ENCODE peak calls at places on chromosome 11, in seven cellular contexts. N is neural progenitor cell, U is hepatocyte, M is astrocyte, O is fibroblast of lung, D is endothelial cell of umbilical vein, E is GM12878. Y is an unnamed sample.

GRCh38 chr11:11265320-11265719 is 87.7 kb downstream of the CSNK2A3 start:
- DNase-seq in N (no peak), U (no peak), M (no peak), O (no peak), D (no peak), E (no peak), Y (no peak)

GRCh38 chr11:60863550-60864521 is 3.5 kb upstream of the ZP1 start:
- DNase-seq in N (no peak), U (no peak), M (no peak), O (no peak), D (no peak), E (no peak), Y (no peak)

GRCh38 chr11:35590412-35590811 is 27.8 kb upstream of the FJX1 start:
- DNase-seq in N (no peak), U (no peak), M (no peak), O (no peak), D (no peak), E (no peak), Y (no peak)

GRCh38 chr11:35771722-35772121 is 109.1 kb downstream of the TRIM44 start:
- DNase-seq in N (no peak), U (no peak), M (no peak), O (no peak), D (no peak), E (no peak), Y (no peak)

GRCh38 chr11:77202941-77203900 is 75.2 kb downstream of the MYO7A start:
- DNase-seq in N (no peak), U (no peak), M (no peak), O (no peak), D (no peak), E (no peak), Y (no peak)

GRCh38 chr11:2305862-2306823 is 4.3 kb downstream of the TSPAN32 start:
- DNase-seq in N (no peak), U (peak), M (peak), O (peak), D (peak), E (no peak), Y (no peak)

GRCh38 chr11:65624931-65625627 is 9.5 kb downstream of the PCNX3 start:
- DNase-seq in N (no peak), U (no peak), M (no peak), O (no peak), D (no peak), E (no peak), Y (no peak)

GRCh38 chr11:16605971-16606783 is 132.3 kb upstream of the C11orf58 start:
- DNase-seq in N (peak), U (peak), M (peak), O (peak), D (peak), E (peak), Y (peak)

GRCh38 chr11:69492201-69492991 is 10.9 kb downstream of the LINC01488 start:
- DNase-seq in N (no peak), U (no peak), M (peak), O (no peak), D (no peak), E (no peak), Y (no peak)

GRCh38 chr11:12239396-12240298 is 129.3 kb downstream of the MICAL2 start:
- DNase-seq in N (no peak), U (no peak), M (peak), O (no peak), D (peak), E (no peak), Y (no peak)

GRCh38 chr11:35549787-35550186 is 24.4 kb upstream of the PAMR1 start:
- DNase-seq in N (peak), U (peak), M (peak), O (peak), D (no peak), E (no peak), Y (no peak)

GRCh38 chr11:94203070-94203469 is 74.4 kb downstream of the PANX1 start:
- DNase-seq in N (no peak), U (no peak), M (no peak), O (no peak), D (no peak), E (no peak), Y (no peak)

GRCh38 chr11:129945377-129945776 is 50.0 kb upstream of the NFRKB start:
- DNase-seq in N (no peak), U (no peak), M (no peak), O (no peak), D (no peak), E (no peak), Y (no peak)

GRCh38 chr11:109309153-109309552 is 112.8 kb upstream of the C11orf87 start:
- DNase-seq in N (no peak), U (peak), M (peak), O (no peak), D (no peak), E (no peak), Y (no peak)

GRCh38 chr11:104999716-105000115 is 23.3 kb downstream of the CASP5 start:
- DNase-seq in N (no peak), U (no peak), M (no peak), O (peak), D (no peak), E (no peak), Y (no peak)

GRCh38 chr11:68050371-68050841 is 11.6 kb downstream of the TCIRG1 start:
- DNase-seq in N (no peak), U (no peak), M (no peak), O (no peak), D (no peak), E (no peak), Y (no peak)

GRCh38 chr11:119470316-119471266 is 47.6 kb upstream of the THY1 start:
- DNase-seq in N (no peak), U (no peak), M (peak), O (peak), D (no peak), E (no peak), Y (no peak)

GRCh38 chr11:119373917-119374631 is 7.4 kb downstream of the USP2 start:
- DNase-seq in N (peak), U (peak), M (peak), O (peak), D (peak), E (no peak), Y (peak)

GRCh38 chr11:121191787-121192186 is 90.7 kb downstream of the TECTA start:
- DNase-seq in N (no peak), U (no peak), M (no peak), O (no peak), D (no peak), E (no peak), Y (no peak)

GRCh38 chr11:121198491-121198890 is 94.1 kb upstream of the SC5D start:
- DNase-seq in N (no peak), U (no peak), M (no peak), O (no peak), D (no peak), E (no peak), Y (no peak)

GRCh38 chr11:121199516-121199915 is 93.1 kb upstream of the SC5D start:
- DNase-seq in N (peak), U (peak), M (no peak), O (no peak), D (no peak), E (no peak), Y (no peak)

DNA sequence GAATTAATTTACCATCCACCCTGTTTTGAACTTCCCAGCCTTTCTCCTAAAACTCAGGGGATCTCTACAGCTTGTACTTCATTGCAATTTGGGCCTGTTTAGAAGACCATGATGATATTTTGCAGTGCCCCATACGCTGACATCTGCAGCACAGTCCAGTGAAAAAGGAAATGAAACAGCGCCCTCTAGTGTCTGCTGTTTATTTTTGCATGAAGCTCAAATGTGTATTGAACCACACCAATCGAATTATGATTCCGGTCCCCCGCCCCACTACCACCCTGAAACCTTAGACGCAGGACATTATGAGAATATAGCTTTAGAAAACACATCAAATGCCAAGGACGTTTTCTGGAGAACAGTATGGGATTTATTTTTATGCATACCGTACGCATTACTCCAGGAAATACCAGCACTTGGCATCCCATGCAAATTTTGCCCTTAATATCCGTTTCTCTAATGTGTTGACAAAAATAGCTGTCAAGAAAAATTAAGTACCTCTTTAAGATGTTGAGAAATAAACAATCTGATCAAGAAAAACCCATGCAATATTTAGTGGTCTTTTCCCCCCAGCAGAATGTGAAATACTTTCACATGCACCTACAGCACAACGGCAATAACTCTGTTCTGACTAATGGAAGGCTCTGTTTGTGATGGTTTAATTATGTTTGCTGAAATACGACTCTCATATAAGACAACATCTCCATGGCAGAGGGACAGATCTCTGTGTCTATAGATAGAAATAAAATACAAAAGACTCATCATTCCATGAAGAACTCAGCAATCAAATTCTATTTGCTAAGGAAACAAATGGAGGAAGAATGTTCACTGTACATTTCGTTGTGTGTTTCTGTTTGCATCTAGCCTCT is 93.9 kb downstream of the TECTA start:
- DNase-seq in N (peak), U (peak), M (peak), O (peak), D (peak), E (peak), Y (peak)
- H3K4me3 ChIP-seq in N (no peak), U (no peak), M (no peak), O (no peak), D (no peak), E (no peak), Y (no peak)

DNA sequence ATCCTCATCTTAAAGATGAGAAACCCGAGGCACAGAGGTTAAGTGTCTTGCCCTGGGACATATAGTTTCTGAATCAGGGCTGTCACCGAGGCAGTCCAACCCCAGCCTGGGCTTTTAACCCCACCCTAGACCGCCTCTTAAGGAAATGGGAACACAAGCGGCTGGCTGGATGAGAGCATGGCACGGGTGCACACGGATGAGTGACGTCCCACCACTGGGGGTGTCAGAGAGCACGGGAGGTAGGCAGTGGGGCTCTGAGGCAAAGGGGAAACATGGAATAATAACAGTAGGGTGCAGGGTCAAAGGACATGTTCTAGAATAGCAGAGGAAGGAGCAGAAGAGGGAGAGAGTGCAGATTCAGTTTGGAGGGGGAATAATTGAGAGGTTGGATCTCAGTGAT is 22.3 kb downstream of the PPFIBP2 start:
- DNase-seq in N (peak), U (peak), M (no peak), O (no peak), D (no peak), E (no peak), Y (no peak)
- TF ChIP-seq EZH2 in N (no peak), U (no peak), M (no peak), O (no peak), D (no peak), E (no peak), Y (no peak)

GRCh38 chr11:46277313-46277622 is 194 bp upstream of the CREB3L1 start:
- DNase-seq in N (no peak), U (peak), M (no peak), O (peak), D (peak), E (no peak), Y (no peak)
- H3K4me3 ChIP-seq in N (peak), U (no peak), M (peak), O (peak), D (no peak), E (peak), Y (peak)

GRCh38 chr11:124839051-124839971 is 25.9 kb upstream of the ROBO3 start:
- DNase-seq in N (peak), U (peak), M (no peak), O (no peak), D (no peak), E (no peak), Y (no peak)
- TF ChIP-seq EZH2 in N (peak), U (peak), M (peak), O (peak), D (peak), E (no peak), Y (peak)

DNA sequence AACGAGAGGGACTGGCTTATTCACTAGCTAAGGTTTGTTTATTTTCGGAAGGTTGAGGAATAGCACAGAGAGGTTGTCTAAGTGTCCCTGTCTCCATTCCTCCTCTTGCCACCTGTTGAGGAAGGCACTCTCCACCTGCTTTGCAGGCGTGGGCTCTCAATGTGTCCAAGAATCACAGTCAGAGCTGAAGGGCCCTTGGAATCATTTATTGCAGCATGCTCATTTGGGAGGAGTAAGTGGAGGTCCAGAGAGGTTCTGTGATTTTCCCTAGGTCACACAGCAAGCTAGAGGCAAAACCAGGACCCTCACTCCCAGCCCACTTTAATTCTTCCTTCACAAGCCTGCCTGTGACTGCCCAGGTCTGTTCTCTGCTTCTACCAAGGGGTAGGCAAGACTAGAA is 21.3 kb downstream of the ZBTB16 start:
- DNase-seq in N (no peak), U (no peak), M (no peak), O (no peak), D (no peak), E (no peak), Y (no peak)
- H3K4me3 ChIP-seq in N (no peak), U (no peak), M (no peak), O (no peak), D (no peak), E (no peak), Y (no peak)

DNA sequence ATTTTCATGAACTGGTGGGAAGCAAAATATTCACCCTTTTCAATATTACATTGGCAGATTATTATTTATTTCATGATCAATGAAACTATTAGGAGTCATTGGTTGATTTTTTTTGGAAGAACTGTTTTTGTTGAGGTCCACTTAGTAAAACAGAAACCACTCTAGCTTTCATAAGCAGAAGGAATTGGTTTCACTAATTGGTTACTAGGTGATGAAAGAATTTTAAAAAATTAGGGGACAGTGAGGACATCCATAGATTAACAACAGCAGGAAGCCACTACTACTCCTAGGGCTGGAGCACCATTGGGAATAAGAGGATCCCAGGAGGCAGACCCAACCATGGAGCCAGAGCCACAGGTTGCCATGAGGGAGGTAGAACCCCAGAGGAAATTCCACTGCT is 74.4 kb upstream of the KCNA4 start:
- DNase-seq in N (no peak), U (no peak), M (no peak), O (no peak), D (no peak), E (no peak), Y (no peak)
- TF ChIP-seq EZH2 in N (no peak), U (no peak), M (no peak), O (no peak), D (no peak), E (no peak), Y (no peak)

GRCh38 chr11:123064268-123064657 is 2.3 kb upstream of the HSPA8 start:
- DNase-seq in N (no peak), U (no peak), M (no peak), O (no peak), D (no peak), E (no peak), Y (no peak)
- H3K4me3 ChIP-seq in N (peak), U (peak), M (no peak), O (no peak), D (no peak), E (peak), Y (peak)

GRCh38 chr11:27718853-27719574 is 18.8 kb upstream of the BDNF start:
- DNase-seq in N (peak), U (peak), M (no peak), O (peak), D (peak), E (no peak), Y (no peak)
- TF ChIP-seq EZH2 in N (no peak), U (no peak), M (no peak), O (peak), D (peak), E (no peak), Y (peak)

GRCh38 chr11:382081-382643 is 11.8 kb upstream of the PKP3 start:
- DNase-seq in N (no peak), U (no peak), M (no peak), O (no peak), D (no peak), E (no peak), Y (no peak)
- H3K4me3 ChIP-seq in N (no peak), U (no peak), M (no peak), O (no peak), D (no peak), E (no peak), Y (no peak)

DNA sequence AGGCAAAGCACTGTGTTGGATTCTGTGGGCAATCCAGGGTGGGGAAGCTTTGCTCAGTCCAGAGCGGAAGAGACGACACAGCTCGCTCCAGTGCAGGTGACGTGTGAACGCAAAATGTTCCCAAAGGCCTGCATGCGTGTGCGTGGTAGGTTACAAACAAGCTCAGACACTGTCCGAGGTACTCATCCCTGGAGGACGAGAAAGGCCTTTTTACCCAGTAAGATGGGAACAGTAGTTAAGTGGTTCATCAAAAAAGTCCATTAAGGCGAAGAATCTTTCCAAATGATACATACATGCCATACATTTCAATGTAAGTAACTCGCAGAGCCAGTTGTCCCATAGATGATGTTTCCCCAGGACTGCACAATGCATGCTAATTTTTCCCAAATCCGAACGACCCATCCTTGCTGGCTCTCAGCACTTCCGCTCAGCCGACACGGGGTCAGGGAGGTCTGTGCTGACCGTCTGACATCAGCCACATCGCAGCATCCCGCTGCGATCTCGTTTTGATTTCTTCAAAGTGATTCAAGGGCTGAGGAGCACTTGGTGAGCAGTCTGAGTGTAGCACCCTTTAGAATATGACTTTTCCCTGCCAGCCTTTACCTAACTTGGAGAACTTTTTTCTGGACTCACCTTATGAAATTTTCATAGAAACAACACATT is 19.0 kb downstream of the B3GAT1 start:
- DNase-seq in N (no peak), U (no peak), M (no peak), O (no peak), D (no peak), E (no peak), Y (no peak)
- TF ChIP-seq EZH2 in N (no peak), U (no peak), M (no peak), O (no peak), D (no peak), E (no peak), Y (no peak)